ENCODE peak calls at places on chromosome 10, in four cellular contexts. X is germinal center, S is AG09309, P is globus pallidus. J is an unnamed sample.

GRCh38 chr10:68721673-68721963 is 579 bp downstream of the CCAR1 start:
- DNase-seq in X (no peak), S (no peak), P (peak; percentile 10), J (no peak)

GRCh38 chr10:69446229-69446628 is 5.0 kb upstream of the TSPAN15 start:
- DNase-seq in X (no peak), S (no peak), P (no peak), J (no peak)

GRCh38 chr10:132737390-132738048 is 48.4 kb downstream of the NKX6-2 start:
- DNase-seq in X (no peak), S (no peak), P (peak; percentile 51), J (no peak)

GRCh38 chr10:29501692-29502091 is 133.1 kb downstream of the SVIL start:
- DNase-seq in X (no peak), S (peak; percentile 79), P (no peak), J (no peak)

GRCh38 chr10:71678057-71678805 is 41.3 kb downstream of the C10orf105 start:
- DNase-seq in X (no peak), S (no peak), P (no peak), J (no peak)

GRCh38 chr10:103238506-103239252 is 7.0 kb upstream of the RPEL1 start:
- DNase-seq in X (no peak), S (no peak), P (no peak), J (no peak)

GRCh38 chr10:43069597-43069996 is 7.3 kb upstream of the RET start:
- DNase-seq in X (no peak), S (no peak), P (no peak), J (no peak)

GRCh38 chr10:17665742-17666141 is 21.8 kb downstream of the STAM start:
- DNase-seq in X (no peak), S (peak; percentile 69), P (peak; percentile 82), J (peak; percentile 72)

GRCh38 chr10:124545756-124546369 is 84.2 kb downstream of the LHPP start:
- DNase-seq in X (no peak), S (no peak), P (no peak), J (no peak)

GRCh38 chr10:102645388-102645740 is 1.1 kb downstream of the TRIM8 start:
- DNase-seq in X (peak; percentile 34), S (no peak), P (peak; percentile 92), J (peak; percentile 55)

GRCh38 chr10:103765981-103766380 is 89.4 kb downstream of the SH3PXD2A start:
- DNase-seq in X (no peak), S (no peak), P (no peak), J (no peak)

GRCh38 chr10:123462760-123463159 is 203.4 kb upstream of the GPR26 start:
- DNase-seq in X (no peak), S (no peak), P (no peak), J (no peak)